ENCODE peak calls at places on chromosomes 3 and 15, in seven cellular contexts. U is HepG2, L is HCT116, S is H1, I is SK-N-SH, V is GM12878, X is K562. R is an unnamed sample.

GRCh38 chr3:136787226-136787793 is 31.6 kb upstream of the SLC35G2 start:
- DNase-seq in U (peak), L (no peak), S (no peak), I (no peak), V (no peak), X (peak), R (no peak)

GRCh38 chr3:169243122-169243521 is 420.4 kb downstream of the MECOM start:
- DNase-seq in U (no peak), L (no peak), S (no peak), I (no peak), V (no peak), X (no peak), R (no peak)

GRCh38 chr15:94229591-94230365 is 1.6 kb upstream of the MCTP2 start:
- DNase-seq in U (no peak), L (no peak), S (no peak), I (no peak), V (peak), X (no peak), R (no peak)

GRCh38 chr15:95932676-95933075 is 397.8 kb upstream of the NR2F2 start:
- DNase-seq in U (no peak), L (peak), S (no peak), I (no peak), V (no peak), X (no peak), R (no peak)

GRCh38 chr3:196735751-196736150 is 3.9 kb upstream of the PAK2 start:
- DNase-seq in U (no peak), L (no peak), S (no peak), I (no peak), V (no peak), X (no peak), R (no peak)

GRCh38 chr3:186717039-186717457 is at the start of gene KNG1:
- DNase-seq in U (peak), L (no peak), S (no peak), I (no peak), V (no peak), X (no peak), R (no peak)

GRCh38 chr15:52653451-52653964 is 25.7 kb downstream of the ATOSA start:
- DNase-seq in U (no peak), L (no peak), S (no peak), I (no peak), V (no peak), X (no peak), R (no peak)

GRCh38 chr3:131218196-131218595 is 163.4 kb upstream of the NUDT16 start:
- DNase-seq in U (no peak), L (no peak), S (no peak), I (no peak), V (no peak), X (no peak), R (no peak)

GRCh38 chr3:114155370-114155821 is 23.5 kb downstream of the DRD3 start:
- DNase-seq in U (peak), L (peak), S (peak), I (peak), V (no peak), X (peak), R (no peak)

GRCh38 chr15:74278269-74278668 is 42.1 kb downstream of the CCDC33 start:
- DNase-seq in U (no peak), L (no peak), S (no peak), I (no peak), V (no peak), X (no peak), R (no peak)

GRCh38 chr3:133962879-133963278 is 66.8 kb downstream of the SLCO2A1 start:
- DNase-seq in U (no peak), L (no peak), S (no peak), I (no peak), V (no peak), X (no peak), R (no peak)

GRCh38 chr15:38254065-38254883 is 1.6 kb downstream of the SPRED1 start:
- DNase-seq in U (peak), L (peak), S (no peak), I (peak), V (peak), X (peak), R (peak)

GRCh38 chr3:71330505-71330904 is 253.0 kb downstream of the FOXP1 start:
- DNase-seq in U (no peak), L (no peak), S (no peak), I (no peak), V (no peak), X (no peak), R (no peak)

GRCh38 chr3:175585898-175586297 is 726.8 kb downstream of the NAALADL2 start:
- DNase-seq in U (no peak), L (peak), S (no peak), I (no peak), V (no peak), X (no peak), R (no peak)

GRCh38 chr15:100923076-100923475 is 3.9 kb downstream of the LRRK1 start:
- DNase-seq in U (no peak), L (no peak), S (no peak), I (no peak), V (no peak), X (no peak), R (no peak)

GRCh38 chr3:63937661-63938651 is 25.8 kb upstream of the SCAANT1 start:
- DNase-seq in U (peak), L (no peak), S (no peak), I (no peak), V (peak), X (peak), R (peak)

GRCh38 chr15:85379403-85380131 is 836 bp upstream of the AKAP13 start:
- DNase-seq in U (no peak), L (no peak), S (no peak), I (peak), V (no peak), X (no peak), R (peak)

GRCh38 chr3:123067689-123068226 is 933 bp downstream of the PDIA5 start:
- DNase-seq in U (no peak), L (no peak), S (no peak), I (no peak), V (no peak), X (no peak), R (no peak)

GRCh38 chr3:53495518-53496501 is 1.4 kb downstream of the CACNA1D start:
- DNase-seq in U (no peak), L (no peak), S (peak), I (peak), V (no peak), X (no peak), R (peak)

GRCh38 chr3:112746675-112747276 is 99.9 kb downstream of the CD200R1L start:
- DNase-seq in U (no peak), L (no peak), S (no peak), I (no peak), V (no peak), X (no peak), R (no peak)

GRCh38 chr15:43370310-43370974 is 401 bp downstream of the ZSCAN29 start:
- DNase-seq in U (peak), L (no peak), S (no peak), I (peak), V (no peak), X (peak), R (no peak)

GRCh38 chr3:149657796-149658443 is at the start of gene WWTR1:
- DNase-seq in U (peak), L (peak), S (peak), I (peak), V (peak), X (no peak), R (peak)

GRCh38 chr3:141076821-141077571 is 25.8 kb downstream of the SPSB4 start:
- DNase-seq in U (no peak), L (no peak), S (no peak), I (no peak), V (no peak), X (no peak), R (no peak)

GRCh38 chr3:64008952-64009351 is 14.3 kb downstream of the PSMD6 start:
- DNase-seq in U (no peak), L (no peak), S (no peak), I (no peak), V (no peak), X (no peak), R (no peak)

GRCh38 chr15:84685304-84685703 is 27.3 kb upstream of the NMB start:
- DNase-seq in U (no peak), L (peak), S (no peak), I (no peak), V (no peak), X (no peak), R (no peak)

GRCh38 chr3:18660059-18660458 is 234.9 kb upstream of the SATB1 start:
- DNase-seq in U (no peak), L (no peak), S (no peak), I (no peak), V (no peak), X (no peak), R (no peak)

GRCh38 chr3:36932979-36933378 is 11.9 kb downstream of the TRANK1 start:
- DNase-seq in U (no peak), L (no peak), S (no peak), I (no peak), V (no peak), X (no peak), R (no peak)

GRCh38 chr3:71360170-71360569 is 223.4 kb downstream of the FOXP1 start:
- DNase-seq in U (no peak), L (no peak), S (no peak), I (no peak), V (no peak), X (no peak), R (no peak)

GRCh38 chr15:48632651-48633050 is 12.9 kb downstream of the FBN1 start:
- DNase-seq in U (no peak), L (no peak), S (no peak), I (no peak), V (no peak), X (no peak), R (no peak)

GRCh38 chr3:22491326-22491725 is 711.8 kb upstream of the UBE2E2 start:
- DNase-seq in U (no peak), L (no peak), S (no peak), I (no peak), V (no peak), X (no peak), R (no peak)

GRCh38 chr3:72665701-72666443 is 182.4 kb downstream of the SHQ1 start:
- DNase-seq in U (no peak), L (no peak), S (peak), I (peak), V (no peak), X (peak), R (peak)

GRCh38 chr15:65653341-65653740 is 31.6 kb downstream of the SLC24A1 start:
- DNase-seq in U (no peak), L (no peak), S (no peak), I (no peak), V (no peak), X (no peak), R (no peak)

GRCh38 chr3:42036483-42036823 is 54.7 kb upstream of the TRAK1 start:
- DNase-seq in U (peak), L (no peak), S (no peak), I (peak), V (no peak), X (no peak), R (no peak)

GRCh38 chr15:101187820-101188516 is 63.9 kb downstream of the CHSY1 start:
- DNase-seq in U (no peak), L (no peak), S (no peak), I (no peak), V (peak), X (no peak), R (no peak)

GRCh38 chr3:138407236-138407907 is 27.0 kb upstream of the ESYT3 start:
- DNase-seq in U (no peak), L (no peak), S (no peak), I (no peak), V (no peak), X (no peak), R (no peak)

GRCh38 chr3:138405486-138405885 is 28.9 kb upstream of the ESYT3 start:
- DNase-seq in U (no peak), L (no peak), S (no peak), I (no peak), V (no peak), X (no peak), R (no peak)

GRCh38 chr3:138404121-138404520 is 30.3 kb upstream of the ESYT3 start:
- DNase-seq in U (no peak), L (no peak), S (no peak), I (no peak), V (no peak), X (no peak), R (no peak)

GRCh38 chr3:138408751-138409161 is 25.7 kb upstream of the ESYT3 start:
- DNase-seq in U (no peak), L (no peak), S (no peak), I (no peak), V (no peak), X (no peak), R (no peak)

GRCh38 chr3:138406606-138407005 is 27.8 kb upstream of the ESYT3 start:
- DNase-seq in U (no peak), L (no peak), S (no peak), I (no peak), V (no peak), X (no peak), R (no peak)
- TF ChIP-seq JUND in U (no peak), L (no peak), S (no peak), I (no peak), V (no peak), X (no peak), R (no peak)

GRCh38 chr15:68783226-68784054 is 37.3 kb downstream of the ANP32A start:
- DNase-seq in U (peak), L (peak), S (peak), I (peak), V (no peak), X (peak), R (peak)
- TF ChIP-seq JUND in U (no peak), L (no peak), S (no peak), I (no peak), V (no peak), X (no peak), R (no peak)

GRCh38 chr3:194337965-194338753 is 13.0 kb downstream of the CPN2 start:
- DNase-seq in U (no peak), L (no peak), S (no peak), I (no peak), V (no peak), X (no peak), R (no peak)
- TF ChIP-seq JUND in U (no peak), L (no peak), S (no peak), I (no peak), V (no peak), X (no peak), R (no peak)

GRCh38 chr15:66780172-66780972 is 78.3 kb downstream of the SMAD6 start:
- DNase-seq in U (no peak), L (no peak), S (no peak), I (no peak), V (no peak), X (no peak), R (no peak)
- TF ChIP-seq JUND in U (no peak), L (no peak), S (no peak), I (no peak), V (no peak), X (no peak), R (no peak)

DNA sequence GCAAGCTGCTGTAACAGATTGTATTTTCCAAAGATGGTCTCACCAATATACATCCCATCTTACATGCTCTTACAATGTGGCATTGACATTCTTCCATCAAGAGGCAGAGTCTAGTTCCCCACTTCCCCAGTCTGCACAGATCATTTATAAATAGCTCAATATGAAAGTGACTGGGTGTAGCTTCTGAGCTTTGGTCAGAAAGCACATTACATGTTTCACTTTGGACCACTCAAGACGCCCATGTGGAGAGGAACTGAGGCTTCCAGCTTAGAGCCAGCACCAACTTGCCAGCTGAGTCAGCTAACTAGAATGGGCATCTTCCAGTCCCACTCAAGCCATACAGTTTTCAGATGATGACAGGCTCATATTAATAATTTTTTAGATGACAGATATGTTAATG is 45.5 kb downstream of the GREM1 start:
- DNase-seq in U (no peak), L (no peak), S (no peak), I (no peak), V (peak), X (no peak), R (no peak)
- TF ChIP-seq JUND in U (no peak), L (no peak), S (no peak), I (no peak), V (no peak), X (no peak), R (no peak)

GRCh38 chr3:14491396-14492190 is 48.5 kb downstream of the GRIP2 start:
- DNase-seq in U (no peak), L (no peak), S (no peak), I (no peak), V (no peak), X (no peak), R (no peak)
- TF ChIP-seq JUND in U (no peak), L (no peak), S (no peak), I (no peak), V (no peak), X (no peak), R (no peak)

GRCh38 chr15:86865920-86866319 is 786.2 kb downstream of the AGBL1 start:
- DNase-seq in U (no peak), L (no peak), S (no peak), I (no peak), V (no peak), X (no peak), R (no peak)
- TF ChIP-seq JUND in U (no peak), L (no peak), S (no peak), I (peak), V (no peak), X (no peak), R (no peak)

R was measured in T47D.